ENCODE peak calls at places on chromosomes 3 and 15, in nine cellular contexts. E is A549; U is HTR-8/SVneo; S is mucosa of descending colon; X is kidney tubule cell; Z is fibroblast of gingiva; Y is A673; J is Caco-2; G is Jurkat, Clone E6-1. T is an unnamed sample.
A peak's percentile ranks its signal among the peaks of the same experiment; 100 is the strongest.

GRCh38 chr3:48599509-48600285 is 4.6 kb upstream of the COL7A1 start:
- DNase-seq in Y (no peak), Z (no peak), X (no peak), S (no peak), U (no peak), J (no peak), E (no peak), G (no peak), T (no peak)

GRCh38 chr3:152365766-152366593 is 97.3 kb downstream of the MBNL1 start:
- DNase-seq in S (no peak), Z (peak; percentile 54), G (no peak), X (no peak), E (no peak), J (no peak), U (no peak), Y (peak; percentile 61), T (no peak)

GRCh38 chr3:31890007-31890406 is 91.1 kb downstream of the OSBPL10 start:
- DNase-seq in E (no peak), S (no peak), J (no peak), G (no peak), U (no peak), Z (no peak), Y (no peak), X (peak; percentile 38), T (no peak)

GRCh38 chr3:111601810-111602209 is 6.7 kb upstream of the ZBED2 start:
- DNase-seq in Y (no peak), S (no peak), J (no peak), U (no peak), X (peak; percentile 51), E (no peak), G (no peak), Z (no peak), T (no peak)

GRCh38 chr3:143203848-143204247 is 84.3 kb downstream of the CHST2 start:
- DNase-seq in X (peak; percentile 64), Y (no peak), J (no peak), E (no peak), Z (no peak), U (peak; percentile 7), G (no peak), S (no peak), T (no peak)

GRCh38 chr15:78914027-78914764 is 30.6 kb downstream of the CTSH start:
- DNase-seq in Z (peak; percentile 42), G (no peak), J (no peak), E (peak; percentile 50), X (peak; percentile 63), U (no peak), Y (no peak), S (no peak), T (no peak)

GRCh38 chr3:179450901-179451334 is 352 bp downstream of the GNB4 start:
- DNase-seq in S (peak; percentile 11), E (peak; percentile 8), X (no peak), Y (peak; percentile 56), U (no peak), Z (peak; percentile 33), J (no peak), G (no peak), T (no peak)

GRCh38 chr3:56025316-56025715 is 443.0 kb downstream of the ERC2 start:
- DNase-seq in J (no peak), Y (peak; percentile 40), G (no peak), S (no peak), X (no peak), E (no peak), Z (no peak), U (no peak), T (no peak)

GRCh38 chr15:40397688-40398412 is 7.7 kb upstream of the IVD start:
- DNase-seq in Z (no peak), Y (no peak), U (no peak), S (no peak), E (no peak), J (no peak), G (no peak), X (no peak), T (no peak)